ENCODE peak calls at places on chromosomes 3 and 15, in four cellular contexts. F, K, L and E are unnamed samples.

GRCh38 chr3:114418724-114419543 is 125.1 kb downstream of the TIGIT start:
- DNase-seq in F (peak), K (peak), L (peak), E (peak)

GRCh38 chr3:117399311-117400068 is 689.9 kb downstream of the TUSC7 start:
- DNase-seq in F (no peak), K (no peak), L (no peak), E (no peak)

GRCh38 chr3:56125358-56126005 is 342.8 kb downstream of the ERC2 start:
- DNase-seq in F (no peak), K (peak), L (peak), E (peak)

GRCh38 chr15:53627279-53627678 is 132.2 kb downstream of the WDR72 start:
- DNase-seq in F (no peak), K (no peak), L (no peak), E (no peak)

GRCh38 chr15:25783607-25784131 is 79.5 kb downstream of the ATP10A start:
- DNase-seq in F (no peak), K (peak), L (no peak), E (no peak)

GRCh38 chr3:182487621-182488020 is 305.7 kb upstream of the ATP11B start:
- DNase-seq in F (no peak), K (no peak), L (no peak), E (no peak)

GRCh38 chr15:100667405-100668320 is 65.3 kb downstream of the ASB7 start:
- DNase-seq in F (no peak), K (no peak), L (peak), E (no peak)

GRCh38 chr15:41207687-41208448 is 22.7 kb downstream of the EXD1 start:
- DNase-seq in F (no peak), K (no peak), L (no peak), E (no peak)

GRCh38 chr3:189232790-189233189 is 61.0 kb downstream of the TPRG1 start:
- DNase-seq in F (no peak), K (no peak), L (no peak), E (no peak)
- TF ChIP-seq REST in F (no peak), K (no peak), L (no peak), E (no peak)

DNA sequence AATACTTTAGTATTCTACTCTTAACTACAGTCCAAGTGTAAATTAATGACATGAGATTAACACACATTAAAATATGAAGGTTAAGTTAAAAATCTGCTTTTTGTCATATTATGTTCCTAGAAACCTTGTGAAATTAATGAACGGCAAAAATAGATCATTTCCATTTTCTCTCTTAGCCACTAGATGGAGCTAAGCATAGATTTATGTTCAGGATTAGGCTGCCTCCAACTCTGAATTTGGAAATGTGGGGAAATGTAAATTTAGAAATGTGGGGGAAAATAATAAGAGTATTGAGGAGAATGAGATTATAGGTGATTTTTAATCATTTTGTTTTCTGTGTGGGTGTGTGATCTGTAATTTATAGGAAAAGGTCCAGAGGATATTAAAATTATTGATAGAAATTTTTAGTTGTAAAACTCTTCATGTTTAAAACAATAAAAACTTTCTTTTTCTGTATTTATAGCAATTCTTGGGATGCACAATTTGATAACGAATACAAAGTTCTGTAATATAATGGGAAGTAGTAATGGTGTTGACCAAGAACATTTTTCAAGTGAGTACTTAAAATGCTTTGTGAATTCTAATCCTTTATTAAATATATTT is 59.2 kb downstream of the TMOD3 start:
- DNase-seq in F (no peak), K (peak), L (peak), E (no peak)
- TF ChIP-seq CTCF in F (peak), K (peak), L (peak), E (peak)

GRCh38 chr3:194967126-194968117 is 281.7 kb downstream of the FAM43A start:
- DNase-seq in F (no peak), K (no peak), L (no peak), E (no peak)
- TF ChIP-seq REST in F (no peak), K (no peak), L (no peak), E (no peak)

GRCh38 chr15:52111517-52112202 is 915 bp downstream of the BCL2L10 start:
- DNase-seq in F (no peak), K (no peak), L (no peak), E (no peak)

GRCh38 chr15:52114256-52114655 is 1.7 kb upstream of the BCL2L10 start:
- DNase-seq in F (no peak), K (no peak), L (no peak), E (no peak)

GRCh38 chr15:52113246-52113645 is 671 bp upstream of the BCL2L10 start:
- DNase-seq in F (no peak), K (no peak), L (no peak), E (no peak)

GRCh38 chr15:52113708-52114107 is 1.1 kb upstream of the BCL2L10 start:
- DNase-seq in F (no peak), K (no peak), L (no peak), E (no peak)

DNA sequence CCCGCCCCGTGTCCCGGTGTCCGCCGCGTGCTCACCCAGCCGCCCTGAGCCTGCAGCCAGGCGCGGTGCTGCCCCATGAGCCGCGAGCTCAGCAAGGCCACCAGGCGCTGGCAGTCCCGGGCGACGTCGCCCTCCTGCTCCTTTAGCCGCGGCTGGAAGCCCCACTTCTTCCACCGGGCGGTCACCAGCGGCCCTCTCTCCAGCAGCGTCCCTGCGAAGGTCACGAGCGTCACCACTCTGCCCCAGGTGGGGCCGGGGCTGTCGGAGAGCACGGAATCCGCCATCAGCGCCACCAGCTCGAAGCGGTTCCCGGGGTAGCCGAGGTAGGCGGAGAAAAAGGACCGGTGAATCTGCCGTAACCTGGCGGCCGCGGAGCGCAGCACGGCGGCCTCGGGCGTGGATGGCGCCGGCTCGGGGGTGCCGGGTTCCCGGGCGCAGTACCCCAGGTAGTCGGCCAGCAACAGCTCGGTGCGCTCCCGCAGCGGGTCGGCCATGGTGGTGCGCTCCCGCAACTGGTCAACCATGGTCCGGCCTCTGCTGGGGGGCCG is 298 bp downstream of the BCL2L10 start:
- DNase-seq in F (no peak), K (no peak), L (peak), E (no peak)
- TF ChIP-seq CTCF in F (no peak), K (no peak), L (no peak), E (no peak)

DNA sequence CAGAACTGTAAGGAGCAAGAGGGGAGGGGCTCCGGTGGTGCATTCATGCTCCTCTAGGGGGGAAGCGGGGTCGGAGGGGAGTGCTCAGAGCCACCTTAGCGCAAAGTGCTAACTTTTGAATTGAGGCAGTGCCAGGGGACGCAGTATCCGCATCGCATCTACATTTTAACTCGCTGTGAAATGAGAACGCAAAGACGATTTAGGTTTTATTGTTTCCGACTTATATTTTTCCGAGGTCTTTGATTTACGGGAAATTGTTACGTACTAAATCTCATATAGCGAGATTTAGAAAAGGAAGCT is 212 bp downstream of the TCAIM start:
- DNase-seq in F (no peak), K (no peak), L (no peak), E (no peak)
- TF ChIP-seq REST in F (no peak), K (no peak), L (no peak), E (no peak)

GRCh38 chr15:52466134-52466701 is 62.5 kb downstream of the MYO5A start:
- DNase-seq in F (no peak), K (no peak), L (no peak), E (peak)
- TF ChIP-seq CTCF in F (no peak), K (no peak), L (no peak), E (peak)

DNA sequence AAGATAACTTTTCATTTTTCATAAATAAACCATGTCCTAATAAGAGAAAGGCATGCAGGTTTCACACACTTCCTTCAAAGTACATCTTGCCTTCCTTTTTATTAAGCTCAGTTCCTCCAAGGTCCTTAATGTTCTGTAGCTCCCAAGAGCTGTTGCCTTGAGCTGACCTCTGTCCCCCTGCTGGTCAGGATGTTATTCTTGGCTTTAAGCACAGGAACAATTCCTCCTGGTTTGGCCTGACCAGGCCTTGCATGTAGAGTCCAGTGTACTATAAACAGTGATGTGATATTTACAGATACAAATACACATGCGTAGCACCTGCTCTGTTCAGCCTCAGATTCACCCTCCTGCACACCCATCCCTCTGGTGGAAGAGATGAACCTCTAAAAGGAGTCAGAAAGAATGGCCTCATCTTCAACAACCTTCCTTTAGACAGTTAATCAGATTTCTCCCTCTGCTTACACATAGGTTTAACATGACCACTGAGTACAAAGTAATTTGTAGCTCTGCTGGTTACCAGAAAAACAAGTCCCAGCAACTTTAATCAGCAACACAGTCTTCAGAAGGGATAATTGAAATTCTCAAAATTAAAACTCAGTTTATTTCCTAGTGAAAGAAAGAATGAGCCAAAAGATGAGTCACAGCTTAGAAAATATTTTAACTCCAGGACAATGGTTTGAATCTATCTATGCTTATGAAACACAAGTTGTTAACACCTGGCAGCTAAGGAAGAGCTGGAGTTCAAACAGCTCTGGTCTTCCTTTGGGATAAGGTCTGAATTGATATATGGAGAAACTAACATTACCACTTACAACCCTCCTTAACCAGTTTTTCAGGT is 46.5 kb downstream of the PTPN9 start:
- DNase-seq in F (peak), K (peak), L (peak), E (peak)
- TF ChIP-seq REST in F (no peak), K (no peak), L (no peak), E (no peak)

GRCh38 chr3:51722362-51722761 is 15.5 kb downstream of the GRM2 start:
- DNase-seq in F (no peak), K (no peak), L (no peak), E (no peak)
- TF ChIP-seq CTCF in F (no peak), K (no peak), L (no peak), E (no peak)